ENCODE peak calls at places on chromosome 3, in six cellular contexts. R is SK-N-MC, C is amniotic epithelial cell, V is T1000, T is H1, K is HuH-7.5. E is an unnamed sample.

GRCh38 chr3:5057857-5058324 is 64.2 kb upstream of the ARL8B start:
- DNase-seq in V (no peak), R (peak; percentile 14), K (peak; percentile 60), C (peak; percentile 93), T (no peak), E (peak; percentile 75)

GRCh38 chr3:45034612-45035252 is 8.6 kb downstream of the CLEC3B start:
- DNase-seq in C (no peak), R (no peak), K (no peak), T (no peak), V (no peak), E (no peak)

GRCh38 chr3:144011251-144011799 is 39.7 kb downstream of the DIPK2A start:
- DNase-seq in T (no peak), V (no peak), C (no peak), R (no peak), K (no peak), E (no peak)

GRCh38 chr3:3815206-3815605 is 16.0 kb downstream of the LRRN1 start:
- DNase-seq in T (no peak), V (no peak), R (no peak), C (no peak), K (no peak), E (no peak)

GRCh38 chr3:12508316-12508715 is 24.0 kb downstream of the TSEN2 start:
- DNase-seq in K (no peak), V (peak; percentile 83), C (peak; percentile 99), R (no peak), T (no peak), E (no peak)

GRCh38 chr3:49805367-49805782 is 2.3 kb downstream of the INKA1 start:
- DNase-seq in V (no peak), R (peak; percentile 86), T (no peak), K (no peak), C (no peak), E (no peak)

GRCh38 chr3:176839447-176839846 is 357.8 kb downstream of the TBL1XR1 start:
- DNase-seq in R (peak; percentile 61), C (no peak), V (no peak), K (no peak), T (no peak), E (no peak)

GRCh38 chr3:66383023-66383422 is 117.8 kb downstream of the LRIG1 start:
- DNase-seq in R (no peak), T (peak; percentile 32), C (no peak), V (no peak), K (no peak), E (no peak)

GRCh38 chr3:23740517-23741402 is 65.0 kb upstream of the UBE2E1 start:
- DNase-seq in T (no peak), R (no peak), V (no peak), K (no peak), C (peak; percentile 43), E (no peak)

GRCh38 chr3:36969540-36970432 is 23.1 kb downstream of the EPM2AIP1 start:
- DNase-seq in T (no peak), V (peak; percentile 48), K (no peak), C (peak; percentile 92), R (no peak), E (peak; percentile 71)

GRCh38 chr3:28476194-28476593 is 127.6 kb upstream of the AZI2 start:
- DNase-seq in T (no peak), K (peak; percentile 40), R (peak; percentile 5), C (peak; percentile 59), V (no peak), E (no peak)

GRCh38 chr3:25001041-25001591 is 426.9 kb upstream of the RARB start:
- DNase-seq in K (no peak), T (no peak), R (no peak), C (no peak), V (no peak), E (no peak)

GRCh38 chr3:124565013-124565412 is 165.2 kb upstream of the UMPS start:
- DNase-seq in T (peak; percentile 87), C (peak; percentile 63), R (peak; percentile 77), K (peak; percentile 77), V (peak; percentile 49), E (peak; percentile 86)

GRCh38 chr3:196159952-196160804 is 51.0 kb downstream of the ZDHHC19 start:
- DNase-seq in C (peak; percentile 87), R (no peak), T (peak; percentile 69), K (no peak), V (no peak), E (no peak)

GRCh38 chr3:25292604-25293003 is 135.5 kb upstream of the RARB start:
- DNase-seq in V (no peak), C (no peak), K (no peak), T (no peak), R (no peak), E (no peak)

GRCh38 chr3:57079221-57079831 is 18.9 kb downstream of the SPATA12 start:
- DNase-seq in K (peak; percentile 39), C (no peak), T (no peak), V (peak; percentile 15), R (no peak), E (peak; percentile 68)

GRCh38 chr3:82423485-82423884 is 662.0 kb upstream of the GBE1 start:
- DNase-seq in C (no peak), T (no peak), K (no peak), V (no peak), R (no peak), E (no peak)

GRCh38 chr3:184299488-184300376 is 691 bp downstream of the PSMD2 start:
- DNase-seq in R (no peak), V (no peak), C (peak; percentile 63), K (no peak), T (no peak), E (no peak)

GRCh38 chr3:123138819-123139517 is 62.8 kb upstream of the SEC22A start:
- DNase-seq in V (no peak), R (peak; percentile 97), C (no peak), T (no peak), K (no peak), E (no peak)

GRCh38 chr3:45555666-45556065 is 38.9 kb upstream of the LIMD1 start:
- DNase-seq in K (no peak), C (no peak), T (no peak), V (no peak), R (no peak), E (no peak)

GRCh38 chr3:168100777-168101492 is 5.2 kb upstream of the GOLIM4 start:
- DNase-seq in T (no peak), K (no peak), R (no peak), C (no peak), V (no peak), E (no peak)

GRCh38 chr3:12255393-12255792 is 33.5 kb upstream of the PPARG start:
- DNase-seq in C (no peak), V (no peak), T (no peak), K (no peak), R (no peak), E (peak; percentile 9)

GRCh38 chr3:190552969-190553759 is 39.3 kb downstream of the IL1RAP start:
- DNase-seq in K (no peak), R (no peak), V (no peak), C (no peak), T (peak; percentile 65), E (no peak)

GRCh38 chr3:67113802-67114407 is 115.8 kb downstream of the KBTBD8 start:
- DNase-seq in V (peak; percentile 77), R (no peak), C (peak; percentile 80), K (peak; percentile 11), T (peak; percentile 93), E (peak; percentile 74)

GRCh38 chr3:5011555-5012256 is 32.5 kb downstream of the BHLHE40 start:
- DNase-seq in V (no peak), R (no peak), C (no peak), K (no peak), T (no peak), E (no peak)

GRCh38 chr3:45684327-45684892 is 4.8 kb upstream of the SACM1L start:
- DNase-seq in R (no peak), C (no peak), K (no peak), T (no peak), V (no peak), E (no peak)

E was measured in Caco-2.